ENCODE peak calls at places on chromosome 2, in ten cellular contexts. One of them, this sample, is unnamed. For H3K4me1, the result is how much of the 10 kb centered on the place peaks cover.

GRCh38 chr2:222950886-222951285 is 90.0 kb downstream of the ACSL3 start:
- DNase-seq in ovary: no peak
- DNase-seq in heart left ventricle: no peak
- DNase-seq in sigmoid colon: no peak
- DNase-seq in tibial nerve: no peak
- DNase-seq in stomach: no peak
- DNase-seq in uterus: no peak
- DNase-seq in body of pancreas: no peak
- DNase-seq in IMR-90: peak
- DNase-seq in HepG2: no peak
- DNase-seq in this sample: no peak

GRCh38 chr2:113886479-113887383 is 3.2 kb upstream of the ACTR3 start:
- DNase-seq in sigmoid colon: no peak
- DNase-seq in IMR-90: peak
- DNase-seq in stomach: peak
- DNase-seq in tibial nerve: no peak
- DNase-seq in ovary: no peak
- DNase-seq in body of pancreas: peak
- DNase-seq in uterus: no peak
- DNase-seq in HepG2: peak
- DNase-seq in heart left ventricle: peak
- DNase-seq in this sample: no peak

GRCh38 chr2:126859631-126860030 is 39.1 kb upstream of the TEX51 start:
- DNase-seq in tibial nerve: no peak
- DNase-seq in sigmoid colon: no peak
- DNase-seq in HepG2: no peak
- DNase-seq in body of pancreas: no peak
- DNase-seq in ovary: no peak
- DNase-seq in heart left ventricle: no peak
- DNase-seq in stomach: no peak
- DNase-seq in uterus: no peak
- DNase-seq in IMR-90: no peak
- DNase-seq in this sample: no peak

GRCh38 chr2:74188018-74188601 is 9.4 kb upstream of the MOB1A start:
- DNase-seq in body of pancreas: no peak
- DNase-seq in sigmoid colon: no peak
- DNase-seq in tibial nerve: no peak
- DNase-seq in stomach: no peak
- DNase-seq in heart left ventricle: no peak
- DNase-seq in IMR-90: peak
- DNase-seq in HepG2: peak
- DNase-seq in uterus: no peak
- DNase-seq in ovary: no peak
- DNase-seq in this sample: no peak

GRCh38 chr2:103615706-103616105 is 853.9 kb downstream of the TMEM182 start:
- DNase-seq in sigmoid colon: no peak
- DNase-seq in IMR-90: no peak
- DNase-seq in body of pancreas: no peak
- DNase-seq in HepG2: no peak
- DNase-seq in ovary: no peak
- DNase-seq in uterus: no peak
- DNase-seq in heart left ventricle: no peak
- DNase-seq in tibial nerve: no peak
- DNase-seq in stomach: no peak
- DNase-seq in this sample: no peak

GRCh38 chr2:232511336-232511863 is 8.8 kb upstream of the PRSS56 start:
- DNase-seq in tibial nerve: no peak
- DNase-seq in stomach: no peak
- DNase-seq in ovary: no peak
- DNase-seq in uterus: no peak
- DNase-seq in heart left ventricle: peak
- DNase-seq in sigmoid colon: no peak
- DNase-seq in HepG2: no peak
- DNase-seq in IMR-90: no peak
- DNase-seq in body of pancreas: peak
- DNase-seq in this sample: no peak

GRCh38 chr2:25491966-25492532 is 150.3 kb upstream of the DNMT3A start:
- DNase-seq in stomach: no peak
- DNase-seq in HepG2: peak
- DNase-seq in tibial nerve: no peak
- DNase-seq in IMR-90: peak
- DNase-seq in ovary: no peak
- DNase-seq in sigmoid colon: no peak
- DNase-seq in body of pancreas: no peak
- DNase-seq in heart left ventricle: no peak
- DNase-seq in uterus: no peak
- DNase-seq in this sample: no peak

GRCh38 chr2:84854835-84855234 is 26.0 kb downstream of the TRABD2A start:
- DNase-seq in body of pancreas: no peak
- DNase-seq in sigmoid colon: no peak
- DNase-seq in stomach: no peak
- DNase-seq in heart left ventricle: no peak
- DNase-seq in uterus: no peak
- DNase-seq in ovary: no peak
- DNase-seq in tibial nerve: no peak
- DNase-seq in HepG2: no peak
- DNase-seq in IMR-90: no peak
- DNase-seq in this sample: no peak

GRCh38 chr2:238238311-238238765 is 1.5 kb downstream of the HES6 start:
- DNase-seq in heart left ventricle: no peak
- DNase-seq in uterus: no peak
- DNase-seq in HepG2: no peak
- DNase-seq in tibial nerve: no peak
- DNase-seq in body of pancreas: no peak
- DNase-seq in sigmoid colon: no peak
- DNase-seq in stomach: no peak
- DNase-seq in IMR-90: no peak
- DNase-seq in ovary: no peak
- DNase-seq in this sample: no peak

GRCh38 chr2:238239552-238239871 is 326 bp downstream of the HES6 start:
- DNase-seq in body of pancreas: peak
- DNase-seq in sigmoid colon: peak
- DNase-seq in stomach: no peak
- DNase-seq in uterus: no peak
- DNase-seq in HepG2: no peak
- DNase-seq in IMR-90: no peak
- DNase-seq in heart left ventricle: no peak
- DNase-seq in tibial nerve: no peak
- DNase-seq in ovary: no peak
- DNase-seq in this sample: peak

GRCh38 chr2:238238766-238239551 is 879 bp downstream of the HES6 start:
- DNase-seq in sigmoid colon: peak
- DNase-seq in body of pancreas: peak
- DNase-seq in heart left ventricle: no peak
- DNase-seq in ovary: no peak
- DNase-seq in IMR-90: no peak
- DNase-seq in uterus: no peak
- DNase-seq in HepG2: no peak
- DNase-seq in tibial nerve: no peak
- DNase-seq in stomach: no peak
- DNase-seq in this sample: peak

GRCh38 chr2:238240761-238241711 is 1.2 kb upstream of the HES6 start:
- DNase-seq in IMR-90: no peak
- DNase-seq in sigmoid colon: peak
- DNase-seq in ovary: peak
- DNase-seq in uterus: no peak
- DNase-seq in tibial nerve: no peak
- DNase-seq in HepG2: no peak
- DNase-seq in body of pancreas: peak
- DNase-seq in stomach: peak
- DNase-seq in heart left ventricle: peak
- DNase-seq in this sample: no peak

DNA sequence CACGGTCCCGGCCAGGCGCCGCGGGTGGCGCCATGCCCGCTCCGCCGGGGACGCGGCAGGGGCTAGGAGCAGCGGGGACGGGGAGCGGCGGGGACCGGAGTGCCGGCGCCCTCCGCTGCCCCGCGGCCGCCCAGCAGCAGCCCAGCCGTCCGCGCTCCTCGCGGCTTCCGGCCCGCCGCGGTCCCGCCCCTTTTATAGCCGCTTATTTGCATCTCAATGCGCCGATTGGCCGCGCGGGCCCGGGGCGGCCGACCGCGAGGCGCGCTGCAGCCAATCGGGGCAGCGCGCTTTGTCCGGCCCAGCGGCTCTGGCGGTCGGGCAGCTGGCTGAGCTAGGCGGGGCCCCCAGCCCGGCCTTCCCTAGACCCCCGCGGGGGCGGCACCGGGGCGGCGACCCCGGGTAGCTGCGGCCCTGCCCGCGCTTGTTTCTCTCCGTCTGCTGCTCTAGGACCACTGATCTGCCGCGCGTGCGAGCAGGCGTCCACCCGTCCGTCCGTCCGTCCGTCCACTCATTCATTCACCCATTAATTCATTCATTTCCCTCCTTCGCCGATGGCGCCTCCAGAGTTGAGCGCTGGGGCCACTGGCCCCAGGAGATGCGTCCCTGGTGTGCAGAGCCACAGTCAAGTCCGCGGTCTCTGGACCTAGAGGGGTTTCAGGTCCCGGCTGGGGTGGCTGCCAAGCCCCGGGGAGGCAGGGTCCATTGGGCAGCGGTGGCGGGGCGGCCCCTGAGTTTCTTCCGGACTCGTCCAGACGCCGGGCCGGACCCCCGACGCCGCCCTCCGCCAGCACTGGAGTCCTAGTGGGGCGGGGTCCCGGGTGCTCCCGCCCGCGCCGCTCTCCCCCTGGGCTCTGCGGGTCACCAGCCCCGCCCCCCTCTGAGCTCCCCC is at the start of gene HES6:
- DNase-seq in uterus: peak
- DNase-seq in sigmoid colon: peak
- DNase-seq in body of pancreas: peak
- DNase-seq in IMR-90: peak
- DNase-seq in stomach: peak
- DNase-seq in HepG2: peak
- DNase-seq in heart left ventricle: peak
- DNase-seq in tibial nerve: peak
- DNase-seq in ovary: peak
- DNase-seq in this sample: peak
- TF ChIP-seq POLR2A in uterus: peak
- TF ChIP-seq POLR2A in sigmoid colon: no peak
- TF ChIP-seq POLR2A in body of pancreas: peak
- TF ChIP-seq POLR2A in IMR-90: peak
- TF ChIP-seq POLR2A in stomach: no peak
- TF ChIP-seq POLR2A in HepG2: no peak
- TF ChIP-seq POLR2A in heart left ventricle: peak
- TF ChIP-seq POLR2A in tibial nerve: peak
- TF ChIP-seq POLR2A in ovary: peak
- TF ChIP-seq POLR2A in this sample: peak

GRCh38 chr2:239291505-239292350 is 109.1 kb downstream of the HDAC4 start:
- DNase-seq in body of pancreas: peak
- DNase-seq in IMR-90: no peak
- DNase-seq in ovary: no peak
- DNase-seq in stomach: no peak
- DNase-seq in tibial nerve: peak
- DNase-seq in heart left ventricle: peak
- DNase-seq in uterus: no peak
- DNase-seq in HepG2: no peak
- DNase-seq in sigmoid colon: peak
- DNase-seq in this sample: peak

GRCh38 chr2:239292531-239292930 is 108.3 kb downstream of the HDAC4 start:
- DNase-seq in sigmoid colon: no peak
- DNase-seq in ovary: no peak
- DNase-seq in tibial nerve: no peak
- DNase-seq in IMR-90: no peak
- DNase-seq in body of pancreas: no peak
- DNase-seq in HepG2: no peak
- DNase-seq in heart left ventricle: no peak
- DNase-seq in uterus: no peak
- DNase-seq in stomach: no peak
- DNase-seq in this sample: no peak

GRCh38 chr2:239288951-239289481 is 111.8 kb downstream of the HDAC4 start:
- DNase-seq in stomach: no peak
- DNase-seq in sigmoid colon: peak
- DNase-seq in uterus: no peak
- DNase-seq in tibial nerve: no peak
- DNase-seq in IMR-90: no peak
- DNase-seq in body of pancreas: peak
- DNase-seq in ovary: no peak
- DNase-seq in HepG2: no peak
- DNase-seq in heart left ventricle: peak
- DNase-seq in this sample: peak

GRCh38 chr2:239289545-239289944 is 111.3 kb downstream of the HDAC4 start:
- DNase-seq in ovary: no peak
- DNase-seq in stomach: no peak
- DNase-seq in sigmoid colon: peak
- DNase-seq in body of pancreas: peak
- DNase-seq in HepG2: no peak
- DNase-seq in heart left ventricle: no peak
- DNase-seq in IMR-90: no peak
- DNase-seq in uterus: no peak
- DNase-seq in tibial nerve: peak
- DNase-seq in this sample: peak

DNA sequence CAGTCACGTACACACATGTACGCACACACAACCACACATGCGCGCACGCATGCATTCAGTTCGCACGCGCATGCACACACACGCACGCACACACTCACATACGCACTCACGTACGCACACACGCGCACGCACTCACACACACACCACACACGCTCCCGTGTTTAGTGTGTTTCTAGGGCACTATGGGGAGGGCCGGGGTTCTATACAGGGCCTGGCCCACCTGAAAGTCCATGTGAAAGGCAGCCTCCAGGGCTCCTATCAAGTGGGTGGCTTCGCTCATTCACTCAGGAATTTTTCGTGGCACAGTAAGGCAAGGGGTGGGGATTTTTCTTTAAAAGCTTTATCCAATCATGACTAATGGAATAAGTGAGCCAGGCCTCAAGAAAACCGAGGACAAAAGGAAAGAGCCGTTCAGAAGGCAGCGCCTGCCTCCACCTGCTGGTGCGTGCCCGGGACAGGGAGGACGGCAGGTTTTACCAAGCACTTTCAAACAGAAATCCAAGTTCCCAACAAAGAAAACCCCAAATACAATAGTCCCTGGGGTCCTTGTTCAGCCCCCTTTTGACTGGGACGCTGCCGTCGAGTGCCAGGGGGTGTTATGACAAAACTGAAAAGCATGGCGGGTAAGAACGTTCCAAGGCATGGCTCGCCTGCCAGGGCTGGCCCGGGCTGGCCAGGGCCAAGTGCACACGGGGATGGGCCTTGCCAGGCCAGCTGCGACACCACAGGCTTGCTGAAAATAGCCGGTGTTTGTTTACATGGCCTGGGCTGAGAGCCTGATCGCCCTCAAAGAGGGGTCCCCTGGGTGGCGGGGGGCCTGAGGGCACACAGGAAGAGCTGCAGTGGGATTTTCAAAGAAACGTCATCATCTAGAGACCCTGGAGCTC is 110.0 kb downstream of the HDAC4 start:
- DNase-seq in heart left ventricle: peak
- DNase-seq in uterus: peak
- DNase-seq in tibial nerve: peak
- DNase-seq in stomach: no peak
- DNase-seq in body of pancreas: peak
- DNase-seq in HepG2: no peak
- DNase-seq in IMR-90: no peak
- DNase-seq in sigmoid colon: peak
- DNase-seq in ovary: no peak
- DNase-seq in this sample: peak
- H3K27ac ChIP-seq in heart left ventricle: peak
- H3K27ac ChIP-seq in uterus: peak
- H3K27ac ChIP-seq in tibial nerve: peak
- H3K27ac ChIP-seq in stomach: peak
- H3K27ac ChIP-seq in body of pancreas: no peak
- H3K27ac ChIP-seq in HepG2: no peak
- H3K27ac ChIP-seq in IMR-90: peak
- H3K27ac ChIP-seq in sigmoid colon: peak
- H3K27ac ChIP-seq in ovary: no peak
- H3K27ac ChIP-seq in this sample: peak

GRCh38 chr2:143600136-143600535 is 470.9 kb downstream of the ARHGAP15 start:
- DNase-seq in sigmoid colon: no peak
- DNase-seq in tibial nerve: no peak
- DNase-seq in HepG2: no peak
- DNase-seq in stomach: no peak
- DNase-seq in body of pancreas: no peak
- DNase-seq in heart left ventricle: no peak
- DNase-seq in IMR-90: peak
- DNase-seq in uterus: no peak
- DNase-seq in ovary: no peak
- DNase-seq in this sample: no peak

DNA sequence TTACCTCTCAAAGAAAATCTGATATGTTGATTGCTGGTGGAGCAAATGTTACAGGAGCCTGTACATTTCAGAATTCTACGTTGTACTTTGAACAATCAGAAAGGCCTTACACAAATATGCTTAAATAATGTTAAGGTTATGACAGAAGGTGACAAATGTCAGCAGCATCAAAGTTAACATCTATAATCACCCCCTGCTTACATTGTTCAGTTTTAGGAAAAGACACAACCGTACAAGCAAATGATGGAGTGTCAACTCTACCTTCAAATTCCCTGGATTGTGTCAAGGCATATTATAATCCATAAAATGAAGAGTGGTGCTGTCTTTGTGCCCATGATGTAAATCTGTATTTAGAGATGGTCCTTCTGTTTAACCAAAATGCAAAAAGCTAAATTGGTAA is 465.5 kb downstream of the ARHGAP15 start:
- DNase-seq in ovary: no peak
- DNase-seq in uterus: no peak
- DNase-seq in IMR-90: no peak
- DNase-seq in heart left ventricle: no peak
- DNase-seq in stomach: no peak
- DNase-seq in tibial nerve: no peak
- DNase-seq in sigmoid colon: no peak
- DNase-seq in HepG2: no peak
- DNase-seq in body of pancreas: no peak
- DNase-seq in this sample: no peak
- H3K4me1 ChIP-seq in ovary: under half
- H3K4me1 ChIP-seq in uterus: under half
- H3K4me1 ChIP-seq in IMR-90: under half
- H3K4me1 ChIP-seq in heart left ventricle: under half
- H3K4me1 ChIP-seq in stomach: under half
- H3K4me1 ChIP-seq in tibial nerve: under half
- H3K4me1 ChIP-seq in sigmoid colon: under half
- H3K4me1 ChIP-seq in HepG2: under half
- H3K4me1 ChIP-seq in body of pancreas: under half
- H3K4me1 ChIP-seq in this sample: under half

GRCh38 chr2:72991439-72991725 is 74.1 kb downstream of the EMX1 start:
- DNase-seq in ovary: no peak
- DNase-seq in heart left ventricle: no peak
- DNase-seq in IMR-90: no peak
- DNase-seq in stomach: peak
- DNase-seq in HepG2: no peak
- DNase-seq in uterus: peak
- DNase-seq in body of pancreas: no peak
- DNase-seq in sigmoid colon: peak
- DNase-seq in tibial nerve: peak
- DNase-seq in this sample: peak

GRCh38 chr2:72992734-72993102 is 75.4 kb downstream of the EMX1 start:
- DNase-seq in stomach: no peak
- DNase-seq in tibial nerve: no peak
- DNase-seq in body of pancreas: no peak
- DNase-seq in sigmoid colon: peak
- DNase-seq in heart left ventricle: no peak
- DNase-seq in uterus: no peak
- DNase-seq in IMR-90: no peak
- DNase-seq in HepG2: no peak
- DNase-seq in ovary: no peak
- DNase-seq in this sample: peak

GRCh38 chr2:72990695-72991438 is 73.5 kb downstream of the EMX1 start:
- DNase-seq in ovary: no peak
- DNase-seq in uterus: peak
- DNase-seq in tibial nerve: peak
- DNase-seq in heart left ventricle: no peak
- DNase-seq in sigmoid colon: peak
- DNase-seq in IMR-90: no peak
- DNase-seq in stomach: no peak
- DNase-seq in HepG2: no peak
- DNase-seq in body of pancreas: no peak
- DNase-seq in this sample: peak

GRCh38 chr2:72993147-72993546 is 75.8 kb downstream of the EMX1 start:
- DNase-seq in sigmoid colon: peak
- DNase-seq in heart left ventricle: no peak
- DNase-seq in ovary: no peak
- DNase-seq in IMR-90: peak
- DNase-seq in uterus: no peak
- DNase-seq in body of pancreas: peak
- DNase-seq in HepG2: peak
- DNase-seq in stomach: peak
- DNase-seq in tibial nerve: no peak
- DNase-seq in this sample: peak

GRCh38 chr2:72991980-72992733 is 74.8 kb downstream of the EMX1 start:
- DNase-seq in stomach: peak
- DNase-seq in uterus: no peak
- DNase-seq in ovary: no peak
- DNase-seq in tibial nerve: no peak
- DNase-seq in heart left ventricle: no peak
- DNase-seq in body of pancreas: no peak
- DNase-seq in HepG2: no peak
- DNase-seq in sigmoid colon: peak
- DNase-seq in IMR-90: no peak
- DNase-seq in this sample: peak
- TF ChIP-seq POLR2A in stomach: no peak
- TF ChIP-seq POLR2A in uterus: no peak
- TF ChIP-seq POLR2A in ovary: no peak
- TF ChIP-seq POLR2A in tibial nerve: no peak
- TF ChIP-seq POLR2A in heart left ventricle: no peak
- TF ChIP-seq POLR2A in body of pancreas: no peak
- TF ChIP-seq POLR2A in HepG2: no peak
- TF ChIP-seq POLR2A in sigmoid colon: no peak
- TF ChIP-seq POLR2A in IMR-90: no peak
- TF ChIP-seq POLR2A in this sample: no peak

This sample was measured in suprapubic skin.